ENCODE peak calls at places on chromosomes 5 and 9, in four cellular contexts. S is GM12891, A is HL-60, K is K562. U is an unnamed sample.

GRCh38 chr5:26024774-26025173 is 1013.6 kb downstream of the CDH9 start:
- DNase-seq in S (no peak), K (no peak), A (no peak), U (no peak)

GRCh38 chr5:79893485-79893884 is 97.6 kb downstream of the MTX3 start:
- DNase-seq in S (no peak), K (no peak), A (no peak), U (no peak)

GRCh38 chr5:127564002-127564769 is 46.7 kb downstream of the PRRC1 start:
- DNase-seq in K (peak), S (peak), A (peak), U (no peak)

GRCh38 chr5:61931236-61931635 is 374.8 kb upstream of the KIF2A start:
- DNase-seq in A (no peak), S (no peak), K (no peak), U (no peak)

GRCh38 chr9:98117984-98118639 is 910 bp downstream of the TRIM14 start:
- DNase-seq in K (peak), A (peak), S (no peak), U (no peak)

GRCh38 chr9:112872019-112872418 is 18.7 kb downstream of the SLC46A2 start:
- DNase-seq in S (no peak), K (no peak), A (peak), U (no peak)

GRCh38 chr5:141095263-141095641 is 837 bp downstream of the PCDHB2 start:
- DNase-seq in S (no peak), A (no peak), K (no peak), U (no peak)

GRCh38 chr5:99349842-99350241 is 421.0 kb upstream of the CHD1 start:
- DNase-seq in S (no peak), K (no peak), A (no peak), U (no peak)

GRCh38 chr9:115300896-115301295 is 182.9 kb upstream of the TNC start:
- DNase-seq in S (no peak), A (no peak), K (no peak), U (no peak)

GRCh38 chr5:157502143-157502647 is 42.2 kb downstream of the NIPAL4 start:
- DNase-seq in K (no peak), A (peak), S (no peak), U (peak)

DNA sequence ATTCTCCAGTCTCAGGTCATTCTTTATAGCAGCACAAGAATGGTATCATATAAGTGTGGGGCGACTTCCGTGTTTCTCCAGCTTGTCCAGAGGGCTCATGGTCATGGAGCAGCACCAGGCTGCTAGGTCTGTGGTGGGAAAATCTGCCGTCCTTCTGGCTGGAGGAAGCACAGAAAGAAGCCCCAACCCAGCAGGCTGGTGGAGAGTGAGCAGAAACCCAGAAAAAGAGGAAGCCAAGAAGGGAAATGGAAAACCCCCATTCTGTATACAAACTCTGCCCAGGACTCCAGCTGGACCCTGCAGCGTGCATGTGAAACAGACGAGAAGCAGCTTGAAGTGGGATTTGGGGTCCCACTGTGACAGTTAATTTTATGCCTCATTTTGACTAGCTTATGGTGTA is 34.3 kb upstream of the OLFM1 start:
- DNase-seq in S (no peak), K (no peak), A (peak), U (no peak)
- TF ChIP-seq SPI1 in S (peak), K (peak), A (peak), U (peak)

GRCh38 chr5:95931118-95931833 is 30.4 kb downstream of the ELL2 start:
- DNase-seq in A (no peak), S (no peak), K (no peak), U (no peak)

GRCh38 chr5:95930141-95930540 is 31.5 kb downstream of the ELL2 start:
- DNase-seq in S (no peak), K (no peak), A (no peak), U (no peak)

GRCh38 chr5:95928724-95929253 is 32.9 kb downstream of the ELL2 start:
- DNase-seq in K (no peak), A (no peak), S (no peak), U (no peak)

GRCh38 chr5:95932941-95933340 is 28.7 kb downstream of the ELL2 start:
- DNase-seq in A (no peak), S (no peak), K (no peak), U (no peak)

GRCh38 chr5:95930541-95930940 is 31.1 kb downstream of the ELL2 start:
- DNase-seq in K (no peak), S (no peak), A (no peak), U (no peak)
- TF ChIP-seq SPI1 in K (no peak), S (no peak), A (no peak), U (no peak)

GRCh38 chr9:93143830-93144530 is 9.9 kb upstream of the NINJ1 start:
- DNase-seq in S (no peak), K (no peak), A (no peak), U (no peak)
- TF ChIP-seq SPI1 in S (no peak), K (no peak), A (no peak), U (no peak)

GRCh38 chr5:166725585-166725984 is 1565.9 kb upstream of the WWC1 start:
- DNase-seq in A (no peak), S (no peak), K (no peak), U (no peak)
- TF ChIP-seq SPI1 in A (no peak), S (no peak), K (no peak), U (no peak)

DNA sequence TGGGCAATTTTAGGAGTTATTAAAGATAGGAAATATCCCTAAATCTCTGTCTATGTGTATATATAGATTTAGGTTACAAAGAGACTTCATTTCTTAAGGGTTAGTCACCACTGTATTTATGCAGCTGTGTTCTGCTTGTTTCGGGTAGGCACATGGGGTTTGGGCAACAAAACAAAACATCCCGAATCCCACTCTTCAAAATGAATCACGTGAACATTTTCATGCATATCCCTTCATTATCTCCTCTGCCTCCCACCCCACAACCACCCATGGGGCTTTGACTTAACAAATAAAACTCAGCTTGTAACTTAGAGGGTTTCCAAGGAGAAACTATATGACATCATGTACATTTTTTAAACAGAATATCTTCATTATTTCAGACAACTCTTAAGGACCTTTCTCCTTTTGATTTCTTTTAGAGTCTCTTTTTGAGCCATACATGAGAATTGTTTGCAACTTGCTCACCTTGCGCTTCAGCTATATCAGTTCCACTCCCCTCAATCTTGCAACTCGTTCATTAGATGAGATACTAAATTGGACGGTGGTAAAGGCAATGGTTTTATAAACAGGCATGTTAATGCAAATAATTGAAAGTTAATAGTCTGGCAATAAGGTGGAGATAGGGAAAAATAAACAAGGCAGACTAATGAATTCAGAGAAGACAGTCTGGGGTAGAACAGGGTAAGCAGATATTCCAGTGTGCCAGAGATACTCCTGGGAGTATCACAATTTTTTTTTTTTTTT is 136.7 kb downstream of the CD180 start:
- DNase-seq in K (no peak), S (no peak), A (no peak), U (no peak)
- TF ChIP-seq SPI1 in K (no peak), S (no peak), A (no peak), U (no peak)

DNA sequence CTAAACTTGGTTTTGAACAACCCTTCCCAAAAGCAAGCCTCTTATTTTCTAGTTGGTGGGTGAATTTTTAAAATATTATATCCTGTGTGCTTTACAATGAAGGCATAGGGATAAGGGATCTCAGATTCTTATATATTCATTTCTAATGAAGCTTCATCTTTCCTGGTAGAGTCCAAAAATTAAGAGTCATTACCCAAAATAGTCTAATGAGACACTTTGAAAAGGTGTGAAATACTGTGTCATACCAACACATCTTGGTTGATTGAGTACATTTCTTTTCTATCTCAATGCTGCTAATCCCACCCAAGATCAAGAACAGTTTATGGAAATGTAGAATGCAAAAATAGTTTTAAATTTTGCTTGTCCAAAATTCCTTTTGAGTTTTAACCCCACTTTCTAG is 7.4 kb downstream of the EBF1 start:
- DNase-seq in S (no peak), A (no peak), K (no peak), U (no peak)
- TF ChIP-seq SPI1 in S (no peak), A (no peak), K (no peak), U (no peak)

DNA sequence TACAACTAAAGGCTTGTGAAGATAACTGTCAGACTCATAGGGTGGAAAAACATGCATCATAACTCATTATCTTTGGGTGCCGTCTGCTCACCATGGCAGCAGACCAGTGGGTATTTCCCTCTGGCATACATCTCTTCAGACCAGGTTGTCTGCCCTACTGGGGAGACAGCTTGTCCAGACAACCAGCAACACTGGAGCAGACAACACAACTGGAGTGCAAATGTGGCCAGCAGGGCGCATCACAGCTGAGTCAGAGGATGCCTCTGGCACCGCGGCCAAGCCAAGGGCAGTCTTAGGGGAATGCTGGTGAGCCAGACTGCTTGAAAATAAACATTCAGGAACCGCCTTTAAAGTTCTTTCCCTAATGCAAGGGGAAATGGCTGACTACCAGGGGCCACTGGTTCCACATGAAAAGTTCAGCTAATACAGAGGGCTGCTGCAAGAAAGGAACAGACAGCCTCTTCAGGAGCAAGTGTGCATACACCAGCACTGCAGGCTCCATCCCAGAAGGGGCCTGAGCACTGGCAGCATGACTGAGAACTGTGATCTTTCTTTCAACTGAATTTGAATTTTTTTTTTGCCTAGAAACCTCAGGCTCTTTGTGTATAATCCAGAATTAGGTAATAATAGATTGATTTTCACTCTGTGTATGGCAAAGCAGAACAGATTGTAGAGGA is 77.3 kb downstream of the MAMDC2 start:
- DNase-seq in S (no peak), K (no peak), A (no peak), U (no peak)
- TF ChIP-seq SPI1 in S (no peak), K (no peak), A (no peak), U (no peak)

DNA sequence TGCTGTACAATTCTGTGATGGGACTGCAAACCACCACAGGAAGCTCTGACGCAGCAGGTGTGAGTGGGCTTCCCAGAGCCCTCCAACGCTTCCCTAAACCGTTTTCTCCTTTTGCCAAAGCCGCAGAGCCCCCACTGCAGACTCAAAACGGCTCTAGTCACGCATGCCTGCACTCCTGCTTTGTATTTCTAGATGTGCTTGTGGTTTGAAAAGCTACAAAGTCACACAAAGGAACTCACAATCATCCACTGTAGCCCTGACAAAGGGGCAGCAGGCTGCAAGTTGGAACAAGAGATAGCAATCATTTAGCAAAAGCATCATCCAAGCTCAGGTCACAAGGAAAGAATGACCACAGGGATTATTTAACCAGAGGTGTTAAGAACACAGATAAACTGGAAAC is 79.3 kb downstream of the PTPN3 start:
- DNase-seq in K (no peak), A (peak), S (no peak), U (peak)
- TF ChIP-seq SPI1 in K (no peak), A (no peak), S (peak), U (peak)

DNA sequence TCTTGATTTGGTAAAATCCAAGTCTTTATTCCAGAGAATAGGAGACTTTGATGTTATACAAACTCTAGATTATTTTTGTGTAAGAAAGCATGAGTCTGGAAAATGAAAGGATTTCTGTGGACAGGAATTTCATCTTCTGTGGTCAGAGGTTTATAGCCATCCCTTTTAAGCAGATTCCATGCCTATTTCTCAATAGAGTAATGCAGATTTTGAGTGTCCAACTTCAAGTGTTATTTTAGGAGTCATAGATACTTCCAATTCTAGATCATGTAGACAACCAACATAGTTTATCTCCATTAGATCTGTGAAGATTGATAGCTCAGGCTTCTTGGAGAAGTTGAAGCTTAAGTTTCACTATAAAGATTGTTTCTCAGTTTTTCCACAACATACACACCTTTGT is 379.7 kb downstream of the PSAT1 start:
- DNase-seq in A (no peak), K (no peak), S (no peak), U (no peak)
- TF ChIP-seq SPI1 in A (no peak), K (no peak), S (no peak), U (no peak)

DNA sequence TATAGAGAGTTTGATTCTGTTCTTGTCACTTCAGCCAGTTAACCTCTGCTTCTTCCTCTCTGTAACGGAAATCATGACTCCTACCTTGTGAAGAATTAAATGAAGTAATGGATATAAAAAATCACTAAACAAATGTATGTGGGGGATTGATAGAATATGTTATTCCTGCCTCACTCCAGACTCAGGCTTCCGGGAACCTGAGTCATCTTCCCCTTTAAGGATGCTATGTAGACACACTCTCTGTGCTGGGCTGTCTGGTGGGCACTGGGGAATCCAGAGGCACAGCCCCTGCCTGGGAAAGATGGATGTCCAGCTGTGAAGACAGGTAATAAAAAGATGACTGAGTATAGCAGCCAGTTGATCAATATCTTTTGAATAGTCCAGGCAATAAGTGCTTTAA is 77.4 kb downstream of the ZNF618 start:
- DNase-seq in A (no peak), K (no peak), S (no peak), U (no peak)
- TF ChIP-seq SPI1 in A (no peak), K (no peak), S (no peak), U (no peak)

U was measured in GM12878.